ENCODE peak calls at places on chromosomes 4 and X, in nine cellular contexts. One of them, this sample, is unnamed.

GRCh38 chr4:107153228-107153627 is 117.1 kb upstream of the DKK2 start:
- DNase-seq in left ventricle myocardium inferior: no peak
- DNase-seq in AG10803: peak
- DNase-seq in astrocyte of the spinal cord: no peak
- DNase-seq in stimulated activated CD8-positive, alpha-beta memory T cell treated with anti-CD3 and anti-CD28 coated beads, Interleukin-15, amount 100 ng/mL, for 4 hours: no peak
- DNase-seq in AG08396: no peak
- DNase-seq in midbrain: no peak
- DNase-seq in suprapubic skin: no peak
- DNase-seq in activated T-helper 1 cell treated with Interleukin-2 at 50 U/mL for 16 hours: no peak
- DNase-seq in this sample: no peak

GRCh38 chrX:131789664-131790063 is 233.4 kb upstream of the STK26 start:
- DNase-seq in left ventricle myocardium inferior: no peak
- DNase-seq in AG10803: no peak
- DNase-seq in astrocyte of the spinal cord: no peak
- DNase-seq in stimulated activated CD8-positive, alpha-beta memory T cell treated with anti-CD3 and anti-CD28 coated beads, Interleukin-15, amount 100 ng/mL, for 4 hours: no peak
- DNase-seq in AG08396: no peak
- DNase-seq in midbrain: no peak
- DNase-seq in suprapubic skin: no peak
- DNase-seq in activated T-helper 1 cell treated with Interleukin-2 at 50 U/mL for 16 hours: no peak
- DNase-seq in this sample: no peak

GRCh38 chrX:150465326-150465725 is 102.2 kb downstream of the MAMLD1 start:
- DNase-seq in left ventricle myocardium inferior: no peak
- DNase-seq in AG10803: no peak
- DNase-seq in astrocyte of the spinal cord: no peak
- DNase-seq in stimulated activated CD8-positive, alpha-beta memory T cell treated with anti-CD3 and anti-CD28 coated beads, Interleukin-15, amount 100 ng/mL, for 4 hours: no peak
- DNase-seq in AG08396: no peak
- DNase-seq in midbrain: peak
- DNase-seq in suprapubic skin: no peak
- DNase-seq in activated T-helper 1 cell treated with Interleukin-2 at 50 U/mL for 16 hours: no peak
- DNase-seq in this sample: no peak

GRCh38 chr4:123892997-123893745 is 496.6 kb downstream of the SPRY1 start:
- DNase-seq in left ventricle myocardium inferior: peak
- DNase-seq in AG10803: peak
- DNase-seq in astrocyte of the spinal cord: no peak
- DNase-seq in stimulated activated CD8-positive, alpha-beta memory T cell treated with anti-CD3 and anti-CD28 coated beads, Interleukin-15, amount 100 ng/mL, for 4 hours: no peak
- DNase-seq in AG08396: no peak
- DNase-seq in midbrain: no peak
- DNase-seq in suprapubic skin: no peak
- DNase-seq in activated T-helper 1 cell treated with Interleukin-2 at 50 U/mL for 16 hours: no peak
- DNase-seq in this sample: no peak

GRCh38 chrX:17038681-17039161 is 92.3 kb downstream of the REPS2 start:
- DNase-seq in left ventricle myocardium inferior: no peak
- DNase-seq in AG10803: peak
- DNase-seq in astrocyte of the spinal cord: peak
- DNase-seq in stimulated activated CD8-positive, alpha-beta memory T cell treated with anti-CD3 and anti-CD28 coated beads, Interleukin-15, amount 100 ng/mL, for 4 hours: no peak
- DNase-seq in AG08396: no peak
- DNase-seq in midbrain: no peak
- DNase-seq in suprapubic skin: no peak
- DNase-seq in activated T-helper 1 cell treated with Interleukin-2 at 50 U/mL for 16 hours: no peak
- DNase-seq in this sample: no peak

GRCh38 chr4:183256756-183257385 is 63.2 kb downstream of the CLDN22 start:
- DNase-seq in left ventricle myocardium inferior: peak
- DNase-seq in AG10803: peak
- DNase-seq in astrocyte of the spinal cord: peak
- DNase-seq in stimulated activated CD8-positive, alpha-beta memory T cell treated with anti-CD3 and anti-CD28 coated beads, Interleukin-15, amount 100 ng/mL, for 4 hours: no peak
- DNase-seq in AG08396: peak
- DNase-seq in midbrain: peak
- DNase-seq in suprapubic skin: no peak
- DNase-seq in activated T-helper 1 cell treated with Interleukin-2 at 50 U/mL for 16 hours: peak
- DNase-seq in this sample: no peak

GRCh38 chrX:10648608-10649007 is 28.2 kb upstream of the MID1 start:
- DNase-seq in left ventricle myocardium inferior: no peak
- DNase-seq in AG10803: peak
- DNase-seq in astrocyte of the spinal cord: peak
- DNase-seq in stimulated activated CD8-positive, alpha-beta memory T cell treated with anti-CD3 and anti-CD28 coated beads, Interleukin-15, amount 100 ng/mL, for 4 hours: no peak
- DNase-seq in AG08396: no peak
- DNase-seq in midbrain: no peak
- DNase-seq in suprapubic skin: no peak
- DNase-seq in activated T-helper 1 cell treated with Interleukin-2 at 50 U/mL for 16 hours: no peak
- DNase-seq in this sample: no peak

GRCh38 chr4:136865591-136865990 is 666.7 kb downstream of the PCDH18 start:
- DNase-seq in left ventricle myocardium inferior: no peak
- DNase-seq in AG10803: no peak
- DNase-seq in astrocyte of the spinal cord: no peak
- DNase-seq in stimulated activated CD8-positive, alpha-beta memory T cell treated with anti-CD3 and anti-CD28 coated beads, Interleukin-15, amount 100 ng/mL, for 4 hours: no peak
- DNase-seq in AG08396: no peak
- DNase-seq in midbrain: no peak
- DNase-seq in suprapubic skin: no peak
- DNase-seq in activated T-helper 1 cell treated with Interleukin-2 at 50 U/mL for 16 hours: no peak
- DNase-seq in this sample: no peak

GRCh38 chr4:100849319-100849718 is 331.5 kb upstream of the EMCN start:
- DNase-seq in left ventricle myocardium inferior: no peak
- DNase-seq in AG10803: no peak
- DNase-seq in astrocyte of the spinal cord: no peak
- DNase-seq in stimulated activated CD8-positive, alpha-beta memory T cell treated with anti-CD3 and anti-CD28 coated beads, Interleukin-15, amount 100 ng/mL, for 4 hours: no peak
- DNase-seq in AG08396: no peak
- DNase-seq in midbrain: peak
- DNase-seq in suprapubic skin: no peak
- DNase-seq in activated T-helper 1 cell treated with Interleukin-2 at 50 U/mL for 16 hours: no peak
- DNase-seq in this sample: no peak

GRCh38 chrX:141960573-141960972 is 56.9 kb downstream of the MAGEC1 start:
- DNase-seq in left ventricle myocardium inferior: no peak
- DNase-seq in AG10803: no peak
- DNase-seq in astrocyte of the spinal cord: no peak
- DNase-seq in stimulated activated CD8-positive, alpha-beta memory T cell treated with anti-CD3 and anti-CD28 coated beads, Interleukin-15, amount 100 ng/mL, for 4 hours: no peak
- DNase-seq in AG08396: no peak
- DNase-seq in midbrain: no peak
- DNase-seq in suprapubic skin: no peak
- DNase-seq in activated T-helper 1 cell treated with Interleukin-2 at 50 U/mL for 16 hours: no peak
- DNase-seq in this sample: no peak

GRCh38 chr4:120446051-120446567 is 379.5 kb upstream of the MAD2L1 start:
- DNase-seq in left ventricle myocardium inferior: no peak
- DNase-seq in AG10803: no peak
- DNase-seq in astrocyte of the spinal cord: no peak
- DNase-seq in stimulated activated CD8-positive, alpha-beta memory T cell treated with anti-CD3 and anti-CD28 coated beads, Interleukin-15, amount 100 ng/mL, for 4 hours: no peak
- DNase-seq in AG08396: no peak
- DNase-seq in midbrain: no peak
- DNase-seq in suprapubic skin: no peak
- DNase-seq in activated T-helper 1 cell treated with Interleukin-2 at 50 U/mL for 16 hours: no peak
- DNase-seq in this sample: no peak

GRCh38 chrX:39201305-39201990 is 400.2 kb downstream of the MID1IP1 start:
- DNase-seq in left ventricle myocardium inferior: no peak
- DNase-seq in AG10803: no peak
- DNase-seq in astrocyte of the spinal cord: peak
- DNase-seq in stimulated activated CD8-positive, alpha-beta memory T cell treated with anti-CD3 and anti-CD28 coated beads, Interleukin-15, amount 100 ng/mL, for 4 hours: no peak
- DNase-seq in AG08396: no peak
- DNase-seq in midbrain: no peak
- DNase-seq in suprapubic skin: no peak
- DNase-seq in activated T-helper 1 cell treated with Interleukin-2 at 50 U/mL for 16 hours: no peak
- DNase-seq in this sample: no peak

GRCh38 chr4:106601519-106601918 is 232.9 kb upstream of the GIMD1 start:
- DNase-seq in left ventricle myocardium inferior: no peak
- DNase-seq in AG10803: peak
- DNase-seq in astrocyte of the spinal cord: no peak
- DNase-seq in stimulated activated CD8-positive, alpha-beta memory T cell treated with anti-CD3 and anti-CD28 coated beads, Interleukin-15, amount 100 ng/mL, for 4 hours: no peak
- DNase-seq in AG08396: no peak
- DNase-seq in midbrain: no peak
- DNase-seq in suprapubic skin: no peak
- DNase-seq in activated T-helper 1 cell treated with Interleukin-2 at 50 U/mL for 16 hours: no peak
- DNase-seq in this sample: no peak

GRCh38 chr4:145533011-145533410 is 51.4 kb downstream of the SMAD1 start:
- DNase-seq in left ventricle myocardium inferior: no peak
- DNase-seq in AG10803: peak
- DNase-seq in astrocyte of the spinal cord: peak
- DNase-seq in stimulated activated CD8-positive, alpha-beta memory T cell treated with anti-CD3 and anti-CD28 coated beads, Interleukin-15, amount 100 ng/mL, for 4 hours: no peak
- DNase-seq in AG08396: no peak
- DNase-seq in midbrain: no peak
- DNase-seq in suprapubic skin: no peak
- DNase-seq in activated T-helper 1 cell treated with Interleukin-2 at 50 U/mL for 16 hours: no peak
- DNase-seq in this sample: no peak

GRCh38 chrX:77014655-77015377 is 432.4 kb upstream of the FGF16 start:
- DNase-seq in left ventricle myocardium inferior: no peak
- DNase-seq in AG10803: no peak
- DNase-seq in astrocyte of the spinal cord: peak
- DNase-seq in stimulated activated CD8-positive, alpha-beta memory T cell treated with anti-CD3 and anti-CD28 coated beads, Interleukin-15, amount 100 ng/mL, for 4 hours: no peak
- DNase-seq in AG08396: no peak
- DNase-seq in midbrain: peak
- DNase-seq in suprapubic skin: no peak
- DNase-seq in activated T-helper 1 cell treated with Interleukin-2 at 50 U/mL for 16 hours: no peak
- DNase-seq in this sample: no peak

GRCh38 chr4:25401066-25401465 is 24.0 kb downstream of the ANAPC4 start:
- DNase-seq in left ventricle myocardium inferior: no peak
- DNase-seq in AG10803: peak
- DNase-seq in astrocyte of the spinal cord: peak
- DNase-seq in stimulated activated CD8-positive, alpha-beta memory T cell treated with anti-CD3 and anti-CD28 coated beads, Interleukin-15, amount 100 ng/mL, for 4 hours: no peak
- DNase-seq in AG08396: no peak
- DNase-seq in midbrain: no peak
- DNase-seq in suprapubic skin: no peak
- DNase-seq in activated T-helper 1 cell treated with Interleukin-2 at 50 U/mL for 16 hours: no peak
- DNase-seq in this sample: no peak

GRCh38 chr4:158161561-158162354 is 11.1 kb downstream of the GASK1B start:
- DNase-seq in left ventricle myocardium inferior: no peak
- DNase-seq in AG10803: peak
- DNase-seq in astrocyte of the spinal cord: peak
- DNase-seq in stimulated activated CD8-positive, alpha-beta memory T cell treated with anti-CD3 and anti-CD28 coated beads, Interleukin-15, amount 100 ng/mL, for 4 hours: no peak
- DNase-seq in AG08396: peak
- DNase-seq in midbrain: no peak
- DNase-seq in suprapubic skin: no peak
- DNase-seq in activated T-helper 1 cell treated with Interleukin-2 at 50 U/mL for 16 hours: no peak
- DNase-seq in this sample: no peak

GRCh38 chr4:31175242-31175910 is 455.2 kb downstream of the PCDH7 start:
- DNase-seq in left ventricle myocardium inferior: no peak
- DNase-seq in AG10803: no peak
- DNase-seq in astrocyte of the spinal cord: peak
- DNase-seq in stimulated activated CD8-positive, alpha-beta memory T cell treated with anti-CD3 and anti-CD28 coated beads, Interleukin-15, amount 100 ng/mL, for 4 hours: no peak
- DNase-seq in AG08396: no peak
- DNase-seq in midbrain: no peak
- DNase-seq in suprapubic skin: no peak
- DNase-seq in activated T-helper 1 cell treated with Interleukin-2 at 50 U/mL for 16 hours: no peak
- DNase-seq in this sample: no peak

GRCh38 chr4:56342746-56343145 is 44.5 kb downstream of the AASDH start:
- DNase-seq in left ventricle myocardium inferior: no peak
- DNase-seq in AG10803: peak
- DNase-seq in astrocyte of the spinal cord: peak
- DNase-seq in stimulated activated CD8-positive, alpha-beta memory T cell treated with anti-CD3 and anti-CD28 coated beads, Interleukin-15, amount 100 ng/mL, for 4 hours: no peak
- DNase-seq in AG08396: no peak
- DNase-seq in midbrain: no peak
- DNase-seq in suprapubic skin: no peak
- DNase-seq in activated T-helper 1 cell treated with Interleukin-2 at 50 U/mL for 16 hours: no peak
- DNase-seq in this sample: no peak

GRCh38 chr4:7845493-7846124 is 94.1 kb downstream of the AFAP1 start:
- DNase-seq in left ventricle myocardium inferior: no peak
- DNase-seq in AG10803: no peak
- DNase-seq in astrocyte of the spinal cord: peak
- DNase-seq in stimulated activated CD8-positive, alpha-beta memory T cell treated with anti-CD3 and anti-CD28 coated beads, Interleukin-15, amount 100 ng/mL, for 4 hours: no peak
- DNase-seq in AG08396: no peak
- DNase-seq in midbrain: no peak
- DNase-seq in suprapubic skin: no peak
- DNase-seq in activated T-helper 1 cell treated with Interleukin-2 at 50 U/mL for 16 hours: no peak
- DNase-seq in this sample: no peak

GRCh38 chr4:102553982-102554381 is 52.8 kb downstream of the NFKB1 start:
- DNase-seq in left ventricle myocardium inferior: no peak
- DNase-seq in AG10803: no peak
- DNase-seq in astrocyte of the spinal cord: no peak
- DNase-seq in stimulated activated CD8-positive, alpha-beta memory T cell treated with anti-CD3 and anti-CD28 coated beads, Interleukin-15, amount 100 ng/mL, for 4 hours: no peak
- DNase-seq in AG08396: no peak
- DNase-seq in midbrain: no peak
- DNase-seq in suprapubic skin: no peak
- DNase-seq in activated T-helper 1 cell treated with Interleukin-2 at 50 U/mL for 16 hours: no peak
- DNase-seq in this sample: no peak

GRCh38 chr4:3342182-3342854 is 49.5 kb downstream of the RGS12 start:
- DNase-seq in left ventricle myocardium inferior: no peak
- DNase-seq in AG10803: peak
- DNase-seq in astrocyte of the spinal cord: peak
- DNase-seq in stimulated activated CD8-positive, alpha-beta memory T cell treated with anti-CD3 and anti-CD28 coated beads, Interleukin-15, amount 100 ng/mL, for 4 hours: no peak
- DNase-seq in AG08396: peak
- DNase-seq in midbrain: no peak
- DNase-seq in suprapubic skin: no peak
- DNase-seq in activated T-helper 1 cell treated with Interleukin-2 at 50 U/mL for 16 hours: no peak
- DNase-seq in this sample: no peak

GRCh38 chr4:89077806-89078205 is 20.8 kb upstream of the FAM13A start:
- DNase-seq in left ventricle myocardium inferior: no peak
- DNase-seq in AG10803: no peak
- DNase-seq in astrocyte of the spinal cord: no peak
- DNase-seq in stimulated activated CD8-positive, alpha-beta memory T cell treated with anti-CD3 and anti-CD28 coated beads, Interleukin-15, amount 100 ng/mL, for 4 hours: no peak
- DNase-seq in AG08396: no peak
- DNase-seq in midbrain: no peak
- DNase-seq in suprapubic skin: no peak
- DNase-seq in activated T-helper 1 cell treated with Interleukin-2 at 50 U/mL for 16 hours: no peak
- DNase-seq in this sample: no peak

GRCh38 chrX:47129879-47130358 is 14.6 kb downstream of the NDUFB11 start:
- DNase-seq in left ventricle myocardium inferior: no peak
- DNase-seq in AG10803: no peak
- DNase-seq in astrocyte of the spinal cord: peak
- DNase-seq in stimulated activated CD8-positive, alpha-beta memory T cell treated with anti-CD3 and anti-CD28 coated beads, Interleukin-15, amount 100 ng/mL, for 4 hours: no peak
- DNase-seq in AG08396: no peak
- DNase-seq in midbrain: no peak
- DNase-seq in suprapubic skin: no peak
- DNase-seq in activated T-helper 1 cell treated with Interleukin-2 at 50 U/mL for 16 hours: no peak
- DNase-seq in this sample: no peak

GRCh38 chrX:46582964-46583363 is 9.4 kb downstream of the CHST7 start:
- DNase-seq in left ventricle myocardium inferior: no peak
- DNase-seq in AG10803: peak
- DNase-seq in astrocyte of the spinal cord: peak
- DNase-seq in stimulated activated CD8-positive, alpha-beta memory T cell treated with anti-CD3 and anti-CD28 coated beads, Interleukin-15, amount 100 ng/mL, for 4 hours: no peak
- DNase-seq in AG08396: peak
- DNase-seq in midbrain: peak
- DNase-seq in suprapubic skin: no peak
- DNase-seq in activated T-helper 1 cell treated with Interleukin-2 at 50 U/mL for 16 hours: no peak
- DNase-seq in this sample: no peak

This sample was measured in cerebellar nuclear complex.